ENCODE peak calls at places on chromosome 22, in four cellular contexts. K is tibial nerve, D is breast epithelium, I is Peyer's patch. X is an unnamed sample.

GRCh38 chr22:21865041-21865440 is 2.4 kb downstream of the MAPK1 start:
- DNase-seq in K (peak), D (no peak), I (no peak), X (no peak)

GRCh38 chr22:25702571-25703167 is 39.3 kb upstream of the MYO18B start:
- DNase-seq in K (no peak), D (no peak), I (no peak), X (no peak)

GRCh38 chr22:49299821-49300231 is 527.8 kb downstream of the BRD1 start:
- DNase-seq in K (no peak), D (no peak), I (peak), X (peak)

GRCh38 chr22:39255449-39256185 is 10.8 kb upstream of the PDGFB start:
- DNase-seq in K (no peak), D (no peak), I (no peak), X (no peak)

GRCh38 chr22:37273126-37273845 is 9.0 kb upstream of the CYTH4 start:
- DNase-seq in K (no peak), D (no peak), I (no peak), X (no peak)

GRCh38 chr22:49196046-49196511 is 631.6 kb downstream of the BRD1 start:
- DNase-seq in K (no peak), D (no peak), I (no peak), X (no peak)

GRCh38 chr22:22878801-22879674 is 8.6 kb upstream of the IGLL5 start:
- DNase-seq in K (no peak), D (peak), I (no peak), X (peak)

GRCh38 chr22:23244690-23245044 is 64.4 kb downstream of the BCR start:
- DNase-seq in K (no peak), D (no peak), I (no peak), X (no peak)

GRCh38 chr22:30445438-30445936 is 19.9 kb downstream of the MTFP1 start:
- DNase-seq in K (no peak), D (no peak), I (no peak), X (no peak)

GRCh38 chr22:17920992-17921650 is 103.2 kb downstream of the MICAL3 start:
- DNase-seq in K (no peak), D (no peak), I (no peak), X (no peak)

GRCh38 chr22:33823552-33823951 is 96.7 kb downstream of the LARGE1 start:
- DNase-seq in K (no peak), D (no peak), I (no peak), X (no peak)

DNA sequence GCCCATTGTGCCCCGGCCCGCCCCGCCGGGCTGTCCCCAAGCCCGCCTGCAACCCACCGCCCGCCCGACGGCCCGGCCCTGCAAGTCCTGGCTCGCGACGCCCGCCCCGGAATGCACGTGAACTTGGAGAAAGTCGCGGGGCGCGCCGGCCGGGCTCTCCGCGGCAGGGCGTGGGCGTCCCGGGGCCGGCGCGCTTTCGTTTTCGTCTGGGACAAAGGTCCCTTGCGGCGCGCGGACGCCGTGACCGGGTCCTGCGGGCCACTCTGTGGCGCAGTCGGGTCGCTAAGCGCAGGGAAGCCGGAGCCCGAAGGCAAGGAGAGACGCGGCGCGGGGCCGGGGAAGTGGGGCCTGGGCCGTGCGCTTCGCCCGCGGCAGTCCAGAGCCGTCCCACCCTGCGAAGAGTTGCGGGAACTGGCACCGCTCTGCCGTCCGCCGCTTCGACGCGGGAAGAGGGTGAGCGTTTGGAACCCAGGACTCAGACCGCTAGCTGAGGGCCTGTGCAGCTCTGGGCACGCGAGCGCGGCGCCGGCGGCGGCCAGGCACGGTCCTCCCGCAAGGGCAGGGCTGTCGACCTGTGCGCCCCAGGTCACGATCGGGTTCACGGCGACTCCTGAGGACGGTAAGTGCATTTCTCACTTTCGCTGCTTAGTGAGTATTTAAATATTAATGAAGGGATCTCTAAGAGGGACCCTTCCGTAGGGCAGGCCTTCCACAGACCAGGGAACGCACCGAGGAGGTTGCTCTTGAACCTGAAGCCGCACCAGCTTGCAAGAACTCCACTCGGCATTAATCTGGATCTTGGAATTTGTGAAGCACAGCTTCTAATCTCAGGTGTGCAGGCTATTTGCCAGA is 78.1 kb upstream of the PPARA start:
- DNase-seq in K (no peak), D (peak), I (peak), X (peak)
- TF ChIP-seq POLR2A in K (no peak), D (no peak), I (peak), X (no peak)

GRCh38 chr22:35612903-35613302 is 4.2 kb downstream of the MB start:
- DNase-seq in K (no peak), D (no peak), I (no peak), X (no peak)

GRCh38 chr22:35614404-35614803 is 2.7 kb downstream of the MB start:
- DNase-seq in K (no peak), D (no peak), I (no peak), X (no peak)

GRCh38 chr22:35616043-35616442 is 1.1 kb downstream of the MB start:
- DNase-seq in K (no peak), D (no peak), I (no peak), X (no peak)

GRCh38 chr22:35617137-35617755 is at the start of gene MB:
- DNase-seq in K (no peak), D (no peak), I (no peak), X (no peak)

DNA sequence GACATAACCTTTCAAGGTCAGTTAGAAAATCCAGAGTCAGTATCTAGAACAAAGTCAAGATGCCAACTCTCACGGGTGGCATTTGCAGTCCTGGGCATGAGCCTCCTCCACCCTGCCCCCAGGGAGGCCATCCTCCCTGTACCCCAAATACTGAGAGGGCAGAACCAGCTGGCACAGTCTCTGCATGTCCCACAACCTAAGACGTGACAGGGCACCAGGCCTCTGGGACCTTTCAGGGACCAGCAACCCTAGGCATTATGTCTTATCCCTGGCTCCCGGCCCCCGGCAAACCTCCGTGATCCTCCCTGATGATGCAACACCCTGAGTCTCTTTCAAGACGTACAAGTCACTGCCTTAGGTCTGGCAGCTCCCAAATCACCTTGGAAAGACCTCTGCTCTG is 2.0 kb downstream of the MB start:
- DNase-seq in K (no peak), D (no peak), I (no peak), X (no peak)
- H3K4me3 ChIP-seq in K (no peak), D (no peak), I (no peak), X (no peak)

GRCh38 chr22:43110444-43110926 is at the start of gene BIK:
- DNase-seq in K (peak), D (no peak), I (peak), X (no peak)
- TF ChIP-seq CTCF in K (no peak), D (no peak), I (no peak), X (no peak)

GRCh38 chr22:31628969-31629723 is 32.9 kb downstream of the PISD start:
- DNase-seq in K (no peak), D (no peak), I (no peak), X (no peak)
- TF ChIP-seq POLR2A in K (no peak), D (no peak), I (no peak), X (no peak)

GRCh38 chr22:40733919-40734318 is 54.6 kb downstream of the MCHR1 start:
- DNase-seq in K (no peak), D (no peak), I (no peak), X (no peak)

GRCh38 chr22:40729284-40729683 is 50.0 kb downstream of the MCHR1 start:
- DNase-seq in K (no peak), D (no peak), I (no peak), X (no peak)

GRCh38 chr22:40728731-40729189 is 49.5 kb downstream of the MCHR1 start:
- DNase-seq in K (no peak), D (no peak), I (no peak), X (peak)

GRCh38 chr22:40727607-40728325 is 48.5 kb downstream of the MCHR1 start:
- DNase-seq in K (no peak), D (no peak), I (no peak), X (no peak)

DNA sequence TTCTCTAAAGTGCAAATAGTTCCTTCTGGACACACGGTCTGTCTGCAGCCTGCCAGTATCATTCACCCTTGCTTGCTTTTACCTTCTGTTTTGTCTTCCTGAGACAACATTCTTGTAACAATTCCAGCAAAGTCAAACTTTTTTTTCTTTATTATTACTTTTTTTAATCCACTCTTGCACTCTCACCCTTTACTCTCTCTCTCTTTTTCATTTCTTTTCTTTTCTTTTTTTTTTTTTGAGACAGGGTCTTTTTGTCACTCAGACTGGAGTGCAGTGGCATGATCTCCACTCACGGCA is 53.7 kb downstream of the MCHR1 start:
- DNase-seq in K (no peak), D (no peak), I (no peak), X (no peak)
- H3K4me3 ChIP-seq in K (no peak), D (no peak), I (no peak), X (no peak)

GRCh38 chr22:43053176-43053575 is 36.0 kb downstream of the TTLL1 start:
- DNase-seq in K (no peak), D (no peak), I (no peak), X (no peak)
- TF ChIP-seq CTCF in K (no peak), D (no peak), I (no peak), X (no peak)

GRCh38 chr22:20023214-20023613 is 2.3 kb downstream of the TANGO2 start:
- DNase-seq in K (no peak), D (no peak), I (no peak), X (no peak)

GRCh38 chr22:20020533-20021195 is at the start of gene TANGO2:
- DNase-seq in K (peak), D (peak), I (peak), X (peak)

GRCh38 chr22:20022231-20023069 is 1.5 kb downstream of the TANGO2 start:
- DNase-seq in K (no peak), D (no peak), I (no peak), X (no peak)

GRCh38 chr22:20019661-20020532 is 1.0 kb upstream of the TANGO2 start:
- DNase-seq in K (no peak), D (no peak), I (no peak), X (no peak)

DNA sequence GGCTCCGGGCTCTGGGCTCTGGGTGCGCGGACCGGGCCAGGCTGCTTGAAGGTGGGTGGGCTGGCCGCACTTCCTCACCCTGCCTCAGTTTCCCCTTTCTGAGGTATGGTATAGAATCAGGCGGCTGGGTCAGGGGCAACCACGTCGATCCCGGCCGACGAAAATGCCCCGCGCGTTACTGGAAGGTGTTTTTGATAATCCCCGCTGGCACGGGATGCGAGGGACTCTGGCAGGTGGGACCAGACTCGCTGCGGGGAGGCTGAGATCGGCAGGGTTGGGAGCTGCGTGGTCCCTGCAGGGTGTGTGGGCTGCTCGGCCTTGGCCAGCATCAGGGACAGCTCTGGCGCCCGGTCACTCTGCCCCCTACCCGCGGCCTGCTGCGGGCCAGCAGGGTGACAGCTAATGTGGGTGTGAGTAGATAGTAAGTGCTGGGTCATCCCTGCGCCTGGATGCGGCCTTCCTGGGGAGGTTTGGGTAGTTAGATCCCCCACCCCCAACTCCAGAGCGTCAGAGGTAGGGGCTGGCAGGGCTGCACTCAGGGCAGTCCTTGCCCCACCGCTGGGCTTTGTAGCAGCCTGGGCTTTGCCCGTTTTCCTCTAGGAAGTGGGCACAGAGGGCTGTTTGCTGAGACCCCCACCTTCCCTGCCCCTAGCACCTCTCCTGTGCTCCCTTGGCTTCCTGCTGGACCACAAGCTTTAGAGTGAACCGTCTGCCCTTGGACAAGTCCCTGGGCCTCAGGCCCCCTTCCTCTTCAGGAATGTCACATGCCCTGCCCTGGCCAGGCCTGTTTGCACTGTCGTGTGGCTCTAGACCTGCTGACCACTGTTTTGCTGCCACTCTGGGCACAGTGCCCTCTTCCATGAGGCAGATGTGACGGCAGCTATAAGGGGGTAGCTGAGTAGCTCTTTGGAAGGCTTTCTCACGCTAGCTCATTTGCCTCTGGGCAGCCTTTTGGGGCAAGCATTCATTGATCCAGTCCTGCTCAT is 579 bp downstream of the TANGO2 start:
- DNase-seq in K (peak), D (peak), I (peak), X (no peak)
- TF ChIP-seq POLR2A in K (no peak), D (no peak), I (no peak), X (no peak)

GRCh38 chr22:24442352-24442744 is 14.9 kb downstream of the ADORA2A start:
- DNase-seq in K (no peak), D (no peak), I (no peak), X (no peak)
- H3K4me3 ChIP-seq in K (no peak), D (no peak), I (no peak), X (no peak)